ENCODE peak calls at places on chromosome 6, in ten cellular contexts. Y is AG08396, W is body of pancreas, A is Right ventricle myocardium inferior, I is left cardiac atrium, D is A172, C is dorsolateral prefrontal cortex, G is PC-9, V is epithelial cell of proximal tubule, Q is T1000. H is an unnamed sample.
A peak's percentile ranks its signal among the peaks of the same experiment; 100 is the strongest.

GRCh38 chr6:34032856-34033255 is 113.0 kb downstream of the GRM4 start:
- DNase-seq in Q (no peak), A (no peak), V (no peak), C (no peak), G (no peak), Y (no peak), W (no peak), I (no peak), D (no peak), H (no peak)

GRCh38 chr6:29014729-29015608 is 9.9 kb upstream of the ZNF311 start:
- DNase-seq in C (no peak), W (no peak), Y (no peak), D (no peak), Q (no peak), G (no peak), I (no peak), A (no peak), V (no peak), H (peak; percentile 22)

GRCh38 chr6:53734473-53735299 is 60.1 kb upstream of the LRRC1 start:
- DNase-seq in I (peak; percentile 24), D (peak; percentile 95), C (no peak), Y (peak; percentile 44), V (peak; percentile 79), Q (peak; percentile 61), W (peak; percentile 36), G (peak; percentile 96), A (peak; percentile 68), H (peak; percentile 78)

GRCh38 chr6:24743265-24743943 is 24.4 kb upstream of the C6orf62 start:
- DNase-seq in Q (peak; percentile 80), A (no peak), C (no peak), D (peak; percentile 97), W (peak; percentile 69), G (peak; percentile 90), I (no peak), V (peak; percentile 94), Y (peak; percentile 78), H (peak; percentile 97)

GRCh38 chr6:7236312-7237209 is 76.4 kb downstream of the SSR1 start:
- DNase-seq in C (no peak), V (no peak), Q (no peak), G (peak; percentile 80), Y (no peak), D (peak; percentile 21), A (no peak), I (no peak), W (peak; percentile 73), H (no peak)

GRCh38 chr6:144928847-144929246 is 643.7 kb downstream of the UTRN start:
- DNase-seq in D (no peak), Q (no peak), C (no peak), I (no peak), Y (no peak), A (no peak), W (no peak), G (no peak), V (no peak), H (no peak)

GRCh38 chr6:151546941-151547659 is 53.3 kb downstream of the CCDC170 start:
- DNase-seq in A (no peak), Q (no peak), V (no peak), W (no peak), D (no peak), C (no peak), G (no peak), Y (no peak), I (no peak), H (no peak)

GRCh38 chr6:154071711-154072110 is 32.7 kb downstream of the OPRM1 start:
- DNase-seq in Y (no peak), Q (no peak), I (no peak), V (no peak), C (no peak), D (no peak), G (no peak), W (no peak), A (no peak), H (no peak)

GRCh38 chr6:157045831-157046454 is 268.8 kb downstream of the ARID1B start:
- DNase-seq in Y (peak; percentile 53), D (peak; percentile 74), A (no peak), Q (no peak), V (no peak), W (no peak), C (no peak), G (no peak), I (no peak), H (peak; percentile 77)

GRCh38 chr6:5995705-5996686 is 10.7 kb downstream of the NRN1 start:
- DNase-seq in W (peak; percentile 44), G (no peak), V (no peak), Y (peak; percentile 73), D (peak; percentile 82), Q (peak; percentile 9), I (peak; percentile 66), A (no peak), C (peak; percentile 69), H (peak; percentile 81)

GRCh38 chr6:127466416-127466815 is 7.2 kb upstream of the KIAA0408 start:
- DNase-seq in A (no peak), Y (no peak), V (no peak), G (no peak), W (no peak), C (no peak), D (no peak), Q (no peak), I (no peak), H (no peak)